ENCODE peak calls at places on chromosomes 13 and 19, in four cellular contexts. U is Panc1, C is LHCN-M2, A is colonic mucosa. V is an unnamed sample.

GRCh38 chr13:110134801-110135200 is 172.2 kb downstream of the COL4A1 start:
- DNase-seq in U (no peak), C (peak), A (no peak), V (no peak)

GRCh38 chr19:32186542-32187330 is 158.7 kb upstream of the ZNF507 start:
- DNase-seq in U (no peak), C (no peak), A (no peak), V (no peak)

GRCh38 chr19:14091086-14091884 is 734 bp upstream of the SAMD1 start:
- DNase-seq in U (no peak), C (peak), A (peak), V (peak)

GRCh38 chr19:38705197-38706019 is 38.9 kb downstream of the CAPN12 start:
- DNase-seq in U (no peak), C (no peak), A (no peak), V (no peak)

GRCh38 chr13:103099894-103100293 is 33.7 kb upstream of the SLC10A2 start:
- DNase-seq in U (no peak), C (no peak), A (no peak), V (no peak)

GRCh38 chr19:43594710-43595604 is 977 bp downstream of the IRGQ start:
- DNase-seq in U (no peak), C (peak), A (peak), V (no peak)

GRCh38 chr13:75715598-75716523 is 79.7 kb downstream of the LMO7 start:
- DNase-seq in U (no peak), C (peak), A (no peak), V (no peak)

GRCh38 chr19:14561832-14562351 is 10.0 kb downstream of the NDUFB7 start:
- DNase-seq in U (no peak), C (peak), A (no peak), V (no peak)

GRCh38 chr19:14559916-14560775 is 11.7 kb downstream of the NDUFB7 start:
- DNase-seq in U (no peak), C (no peak), A (no peak), V (no peak)

GRCh38 chr19:2180881-2181617 is 17.3 kb downstream of the DOT1L start:
- DNase-seq in U (no peak), C (no peak), A (no peak), V (no peak)

GRCh38 chr13:109718726-109719125 is 67.7 kb downstream of the IRS2 start:
- DNase-seq in U (no peak), C (no peak), A (no peak), V (no peak)